ENCODE peak calls at places on chromosomes 3 and 15, in seven cellular contexts. R is DND-41, I is K562, X is neural progenitor cell, M is GM23338, C is HCT116, G is HepG2. Z is an unnamed sample.

GRCh38 chr3:94524102-94524922 is 461.5 kb downstream of the NSUN3 start:
- DNase-seq in X (peak; percentile 4), R (no peak), M (peak; percentile 2), C (no peak), G (peak; percentile 70), I (no peak), Z (no peak)

GRCh38 chr3:32816439-32817194 is 1.2 kb upstream of the TRIM71 start:
- DNase-seq in G (peak; percentile 95), I (no peak), C (no peak), X (peak; percentile 96), R (peak; percentile 72), M (peak; percentile 97), Z (peak; percentile 39)

GRCh38 chr3:28476194-28476593 is 127.6 kb upstream of the AZI2 start:
- DNase-seq in R (no peak), X (peak; percentile 65), G (peak; percentile 23), C (peak; percentile 29), M (peak; percentile 80), I (peak; percentile 11), Z (peak; percentile 54)

GRCh38 chr3:71530903-71531535 is 52.5 kb downstream of the FOXP1 start:
- DNase-seq in G (no peak), C (no peak), R (no peak), I (no peak), X (peak; percentile 37), M (peak; percentile 51), Z (no peak)

GRCh38 chr3:46667061-46667621 is 26.3 kb downstream of the ALS2CL start:
- DNase-seq in G (no peak), I (no peak), C (no peak), R (no peak), X (no peak), M (no peak), Z (no peak)

GRCh38 chr3:38334656-38335055 is 11.9 kb upstream of the XYLB start:
- DNase-seq in X (no peak), C (no peak), I (no peak), M (no peak), G (no peak), R (no peak), Z (no peak)

GRCh38 chr15:41286665-41287333 is 45.6 kb downstream of the OIP5 start:
- DNase-seq in R (no peak), I (no peak), C (no peak), G (no peak), X (no peak), M (no peak), Z (no peak)

GRCh38 chr15:95558131-95558530 is 772.4 kb upstream of the NR2F2 start:
- DNase-seq in I (no peak), C (peak; percentile 1), R (no peak), G (no peak), M (no peak), X (no peak), Z (no peak)

GRCh38 chr3:188133219-188133618 is 20.7 kb upstream of the LPP start:
- DNase-seq in R (no peak), M (no peak), I (no peak), G (no peak), C (no peak), X (no peak), Z (no peak)

GRCh38 chr3:127399154-127399553 is 111.3 kb upstream of the PRR20G start:
- DNase-seq in R (no peak), C (no peak), X (no peak), I (no peak), M (no peak), G (no peak), Z (no peak)

GRCh38 chr3:30646181-30646876 is 39.9 kb downstream of the TGFBR2 start:
- DNase-seq in R (no peak), I (no peak), G (no peak), X (no peak), C (no peak), M (no peak), Z (no peak)

GRCh38 chr3:73225161-73225861 is 163.9 kb downstream of the EBLN2 start:
- DNase-seq in I (no peak), X (peak; percentile 43), R (no peak), M (no peak), C (no peak), G (no peak), Z (no peak)

GRCh38 chr3:142603340-142603730 is 7.1 kb downstream of the PLS1 start:
- DNase-seq in C (no peak), R (no peak), I (no peak), M (no peak), G (no peak), X (no peak), Z (no peak)

GRCh38 chr3:133037440-133037839 is 751 bp upstream of the TMEM108 start:
- DNase-seq in C (no peak), R (no peak), M (no peak), G (no peak), X (no peak), I (no peak), Z (no peak)

GRCh38 chr3:20646425-20646824 is 460.4 kb upstream of the SGO1 start:
- DNase-seq in R (no peak), C (no peak), X (no peak), M (no peak), I (no peak), G (no peak), Z (no peak)

GRCh38 chr3:79654019-79654418 is 113.8 kb downstream of the ROBO1 start:
- DNase-seq in C (no peak), X (no peak), R (no peak), I (no peak), G (no peak), M (no peak), Z (no peak)

GRCh38 chr3:65466300-65466988 is 572.3 kb downstream of the MAGI1 start:
- DNase-seq in X (peak; percentile 76), C (no peak), R (no peak), G (no peak), M (peak; percentile 82), I (no peak), Z (no peak)

GRCh38 chr3:106208266-106208665 is 339.5 kb upstream of the CBLB start:
- DNase-seq in X (no peak), G (no peak), M (no peak), I (no peak), C (no peak), R (no peak), Z (no peak)

GRCh38 chr15:81107889-81108288 is 26.2 kb upstream of the CFAP161 start:
- DNase-seq in M (no peak), X (no peak), I (peak; percentile 63), G (no peak), R (no peak), C (no peak), Z (no peak)

GRCh38 chr15:36579792-36580431 is 486 bp downstream of the CDIN1 start:
- DNase-seq in M (no peak), G (peak; percentile 3), X (no peak), C (no peak), R (peak; percentile 19), I (no peak), Z (no peak)

GRCh38 chr3:129058441-129059194 is 2.0 kb upstream of the GP9 start:
- DNase-seq in R (no peak), G (no peak), X (no peak), I (no peak), M (peak; percentile 24), C (no peak), Z (no peak)

GRCh38 chr3:96619475-96619874 is 194.9 kb upstream of the EPHA6 start:
- DNase-seq in G (no peak), C (no peak), I (no peak), X (no peak), R (no peak), M (no peak), Z (no peak)

GRCh38 chr3:71244153-71245051 is 339.1 kb downstream of the FOXP1 start:
- DNase-seq in M (no peak), X (peak; percentile 41), I (peak; percentile 41), R (no peak), C (no peak), G (no peak), Z (no peak)

GRCh38 chr3:60079076-60079475 is 1029.3 kb upstream of the CFAP20DC start:
- DNase-seq in R (peak; percentile 80), M (peak; percentile 60), X (peak; percentile 8), G (no peak), I (no peak), C (no peak), Z (no peak)

GRCh38 chr3:8324727-8325126 is 176.9 kb upstream of the LMCD1 start:
- DNase-seq in C (peak; percentile 40), I (no peak), X (peak; percentile 56), R (peak; percentile 59), G (peak; percentile 27), M (peak; percentile 70), Z (peak; percentile 82)

GRCh38 chr15:75178171-75178937 is 23.3 kb upstream of the C15orf39 start:
- DNase-seq in I (peak; percentile 90), M (peak; percentile 71), R (no peak), C (no peak), X (peak; percentile 74), G (peak; percentile 75), Z (no peak)
- TF ChIP-seq EZH2 in I (no peak), M (no peak), R (no peak), C (no peak), X (no peak), G (no peak), Z (no peak)

GRCh38 chr15:60301024-60301423 is 96.8 kb downstream of the ANXA2 start:
- DNase-seq in C (peak; percentile 27), I (peak; percentile 32), M (no peak), G (no peak), X (no peak), R (no peak), Z (peak; percentile 29)

GRCh38 chr15:60297047-60297446 is 100.7 kb downstream of the ANXA2 start:
- DNase-seq in R (no peak), M (no peak), I (no peak), C (no peak), G (no peak), X (no peak), Z (no peak)

GRCh38 chr15:60299452-60300047 is 98.2 kb downstream of the ANXA2 start:
- DNase-seq in X (peak; percentile 33), M (peak; percentile 48), C (peak; percentile 8), R (no peak), I (peak; percentile 37), G (no peak), Z (peak; percentile 84)
- TF ChIP-seq EZH2 in X (no peak), M (no peak), C (no peak), R (no peak), I (no peak), G (no peak), Z (no peak)

DNA sequence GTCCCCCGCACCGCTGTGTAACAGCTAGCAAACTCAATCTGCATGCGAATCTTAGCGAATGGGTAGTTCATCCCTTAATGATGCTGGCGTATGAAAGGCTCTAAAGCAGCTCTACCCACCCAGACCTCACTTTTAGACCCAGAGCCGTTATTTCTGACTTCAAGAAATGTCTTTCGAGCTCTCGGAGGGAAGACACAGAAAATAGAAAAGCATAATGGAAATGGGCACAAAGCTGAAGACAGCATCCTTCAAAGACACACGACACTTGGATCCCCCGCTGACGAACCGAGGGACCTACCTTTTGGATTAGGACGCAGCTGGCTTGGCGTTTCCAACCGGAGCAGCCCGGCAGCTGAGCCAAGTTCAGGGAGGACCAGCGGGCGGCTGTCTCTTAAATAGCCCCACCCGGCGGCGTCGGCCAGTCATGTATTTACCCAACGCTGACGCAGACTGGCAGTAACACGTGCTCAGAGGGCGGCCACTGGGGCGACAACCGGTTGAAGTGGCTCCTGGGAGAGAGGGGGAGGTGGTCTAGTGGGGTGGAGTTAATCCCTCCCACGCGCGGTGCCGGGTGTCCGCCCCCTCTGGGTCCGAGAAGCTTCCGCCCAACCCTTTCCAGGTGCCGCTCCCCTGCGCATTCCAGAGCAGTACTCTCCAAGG is 1.5 kb downstream of the CCK start:
- DNase-seq in C (no peak), I (peak; percentile 23), G (no peak), R (no peak), X (no peak), M (peak; percentile 82), Z (peak; percentile 4)
- TF ChIP-seq EZH2 in C (no peak), I (no peak), G (no peak), R (no peak), X (peak; percentile 17), M (no peak), Z (no peak)

GRCh38 chr15:93087825-93088199 is 1.2 kb downstream of the RGMA start:
- DNase-seq in X (peak; percentile 85), G (peak; percentile 22), R (peak; percentile 86), I (peak; percentile 65), C (peak; percentile 22), M (peak; percentile 89), Z (peak; percentile 83)
- TF ChIP-seq EZH2 in X (no peak), G (no peak), R (no peak), I (no peak), C (no peak), M (no peak), Z (no peak)